ENCODE peak calls at places on chromosomes 5 and 9, in seven cellular contexts. W is mucosa of gallbladder; F is GM18507; Z is stimulated activated CD4-positive, alpha-beta T cell treated with anti-CD3 and anti-CD28 coated beads, Interleukin-15, amount 100 ng/mL, for 48 hours; I is NAMALWA; U is pancreas; G is PC-3. X is an unnamed sample.

GRCh38 chr5:59999056-59999455 is 105.5 kb upstream of the PDE4D start:
- DNase-seq in W (no peak), F (no peak), Z (no peak), I (no peak), U (no peak), G (no peak), X (no peak)

GRCh38 chr5:71973563-71973962 is 133.7 kb upstream of the MAP1B start:
- DNase-seq in W (no peak), F (no peak), Z (no peak), I (no peak), U (no peak), G (no peak), X (peak)

GRCh38 chr9:137610944-137611343 is 5.5 kb downstream of the ARRDC1 start:
- DNase-seq in W (no peak), F (no peak), Z (no peak), I (no peak), U (no peak), G (peak), X (no peak)

GRCh38 chr5:14397717-14398116 is 183.9 kb upstream of the OTULINL start:
- DNase-seq in W (no peak), F (no peak), Z (no peak), I (no peak), U (no peak), G (peak), X (peak)

GRCh38 chr5:10863763-10864383 is 102.8 kb upstream of the DAP start:
- DNase-seq in W (peak), F (peak), Z (peak), I (peak), U (peak), G (peak), X (peak)

GRCh38 chr9:14087576-14087975 is 226.4 kb downstream of the NFIB start:
- DNase-seq in W (no peak), F (no peak), Z (no peak), I (no peak), U (no peak), G (no peak), X (no peak)

GRCh38 chr5:97101189-97101910 is 41.1 kb downstream of the LIX1 start:
- DNase-seq in W (no peak), F (no peak), Z (no peak), I (no peak), U (no peak), G (no peak), X (peak)

GRCh38 chr9:90815183-90815943 is 13.7 kb downstream of the SYK start:
- DNase-seq in W (peak), F (no peak), Z (no peak), I (peak), U (no peak), G (no peak), X (no peak)

GRCh38 chr5:6820851-6821479 is 107.7 kb downstream of the TENT4A start:
- DNase-seq in W (no peak), F (no peak), Z (peak), I (peak), U (no peak), G (peak), X (peak)

GRCh38 chr9:19411316-19411715 is 2.5 kb downstream of the ACER2 start:
- DNase-seq in W (no peak), F (no peak), Z (no peak), I (no peak), U (no peak), G (no peak), X (no peak)

GRCh38 chr9:129875687-129876395 is 40.6 kb downstream of the USP20 start:
- DNase-seq in W (no peak), F (no peak), Z (no peak), I (no peak), U (no peak), G (no peak), X (peak)

GRCh38 chr5:152063004-152063403 is 138.4 kb upstream of the GLRA1 start:
- DNase-seq in W (no peak), F (no peak), Z (no peak), I (no peak), U (no peak), G (peak), X (no peak)

X was measured in G401.